ENCODE peak calls at places on chromosomes 16 and 17, in four cellular contexts. One of them, this sample, is unnamed.

GRCh38 chr17:66691644-66692500 is 143.0 kb upstream of the CACNG5 start:
- DNase-seq in endothelial cell of umbilical vein: peak
- DNase-seq in transverse colon: no peak
- DNase-seq in sigmoid colon: no peak
- DNase-seq in this sample: peak

GRCh38 chr17:1752425-1752941 is 9.4 kb upstream of the SERPINF1 start:
- DNase-seq in transverse colon: peak
- DNase-seq in endothelial cell of umbilical vein: no peak
- DNase-seq in sigmoid colon: no peak
- DNase-seq in this sample: no peak

GRCh38 chr17:78019367-78019975 is 61.0 kb downstream of the TNRC6C start:
- DNase-seq in transverse colon: no peak
- DNase-seq in endothelial cell of umbilical vein: peak
- DNase-seq in sigmoid colon: no peak
- DNase-seq in this sample: no peak

GRCh38 chr16:70391881-70392481 is 45.3 kb downstream of the DDX19A start:
- DNase-seq in endothelial cell of umbilical vein: no peak
- DNase-seq in transverse colon: no peak
- DNase-seq in sigmoid colon: peak
- DNase-seq in this sample: no peak

GRCh38 chr16:69012906-69013305 is 92.5 kb upstream of the HAS3 start:
- DNase-seq in sigmoid colon: no peak
- DNase-seq in transverse colon: no peak
- DNase-seq in endothelial cell of umbilical vein: no peak
- DNase-seq in this sample: no peak

GRCh38 chr17:71993363-71993762 is 127.5 kb upstream of the SOX9 start:
- DNase-seq in transverse colon: no peak
- DNase-seq in sigmoid colon: no peak
- DNase-seq in endothelial cell of umbilical vein: no peak
- DNase-seq in this sample: no peak

GRCh38 chr17:71127416-71127815 is 958.1 kb downstream of the KCNJ2 start:
- DNase-seq in transverse colon: no peak
- DNase-seq in sigmoid colon: no peak
- DNase-seq in endothelial cell of umbilical vein: no peak
- DNase-seq in this sample: no peak

GRCh38 chr16:30472328-30472942 is at the start of gene ITGAL:
- DNase-seq in transverse colon: peak
- DNase-seq in endothelial cell of umbilical vein: no peak
- DNase-seq in sigmoid colon: peak
- DNase-seq in this sample: no peak

GRCh38 chr17:70446446-70446845 is 277.1 kb downstream of the KCNJ2 start:
- DNase-seq in sigmoid colon: no peak
- DNase-seq in endothelial cell of umbilical vein: no peak
- DNase-seq in transverse colon: no peak
- DNase-seq in this sample: no peak

GRCh38 chr16:35745821-35746248 is 2286.4 kb downstream of the TP53TG3F start:
- DNase-seq in sigmoid colon: no peak
- DNase-seq in transverse colon: no peak
- DNase-seq in endothelial cell of umbilical vein: no peak
- DNase-seq in this sample: peak

GRCh38 chr16:60107467-60107866 is 1373.4 kb upstream of the GOT2 start:
- DNase-seq in sigmoid colon: no peak
- DNase-seq in endothelial cell of umbilical vein: peak
- DNase-seq in transverse colon: no peak
- DNase-seq in this sample: no peak

GRCh38 chr16:69112285-69113129 is 7.1 kb downstream of the HAS3 start:
- DNase-seq in transverse colon: peak
- DNase-seq in sigmoid colon: peak
- DNase-seq in endothelial cell of umbilical vein: peak
- DNase-seq in this sample: no peak

GRCh38 chr16:29877266-29877961 is 14.4 kb upstream of the CDIPT start:
- DNase-seq in endothelial cell of umbilical vein: peak
- DNase-seq in sigmoid colon: no peak
- DNase-seq in transverse colon: no peak
- DNase-seq in this sample: no peak

GRCh38 chr16:8880839-8881510 is 1.2 kb upstream of the LITAFD start:
- DNase-seq in transverse colon: no peak
- DNase-seq in sigmoid colon: no peak
- DNase-seq in endothelial cell of umbilical vein: no peak
- DNase-seq in this sample: no peak

GRCh38 chr16:68445458-68445857 is 2.9 kb downstream of the SMPD3 start:
- DNase-seq in transverse colon: peak
- DNase-seq in sigmoid colon: no peak
- DNase-seq in endothelial cell of umbilical vein: peak
- DNase-seq in this sample: no peak

GRCh38 chr17:39981207-39982068 is 831 bp downstream of the PSMD3 start:
- DNase-seq in endothelial cell of umbilical vein: peak
- DNase-seq in transverse colon: no peak
- DNase-seq in sigmoid colon: no peak
- DNase-seq in this sample: peak

GRCh38 chr16:9177861-9178260 is 86.4 kb downstream of the HAPSTR1 start:
- DNase-seq in transverse colon: no peak
- DNase-seq in endothelial cell of umbilical vein: no peak
- DNase-seq in sigmoid colon: no peak
- DNase-seq in this sample: no peak

GRCh38 chr16:85004587-85005205 is 6.6 kb downstream of the ZDHHC7 start:
- DNase-seq in endothelial cell of umbilical vein: peak
- DNase-seq in transverse colon: no peak
- DNase-seq in sigmoid colon: no peak
- DNase-seq in this sample: no peak

GRCh38 chr17:81511800-81512559 is 619 bp downstream of the ACTG1 start:
- DNase-seq in transverse colon: no peak
- DNase-seq in endothelial cell of umbilical vein: peak
- DNase-seq in sigmoid colon: peak
- DNase-seq in this sample: no peak

GRCh38 chr16:88455610-88456355 is 2.7 kb downstream of the ZFPM1 start:
- DNase-seq in sigmoid colon: no peak
- DNase-seq in transverse colon: peak
- DNase-seq in endothelial cell of umbilical vein: peak
- DNase-seq in this sample: no peak

GRCh38 chr17:60577147-60577925 is 22.7 kb upstream of the PPM1D start:
- DNase-seq in transverse colon: peak
- DNase-seq in sigmoid colon: peak
- DNase-seq in endothelial cell of umbilical vein: peak
- DNase-seq in this sample: no peak

GRCh38 chr17:71118039-71118438 is 948.7 kb downstream of the KCNJ2 start:
- DNase-seq in transverse colon: no peak
- DNase-seq in sigmoid colon: no peak
- DNase-seq in endothelial cell of umbilical vein: no peak
- DNase-seq in this sample: no peak

GRCh38 chr16:78480588-78480987 is 381.1 kb downstream of the WWOX start:
- DNase-seq in endothelial cell of umbilical vein: no peak
- DNase-seq in transverse colon: no peak
- DNase-seq in sigmoid colon: no peak
- DNase-seq in this sample: no peak

GRCh38 chr17:30256756-30257506 is 21.4 kb upstream of the SLC6A4 start:
- DNase-seq in sigmoid colon: no peak
- DNase-seq in transverse colon: no peak
- DNase-seq in endothelial cell of umbilical vein: no peak
- DNase-seq in this sample: no peak

GRCh38 chr16:81329947-81330346 is 15.2 kb downstream of the GAN start:
- DNase-seq in transverse colon: no peak
- DNase-seq in endothelial cell of umbilical vein: no peak
- DNase-seq in sigmoid colon: no peak
- DNase-seq in this sample: no peak

GRCh38 chr16:24045641-24046040 is 209.9 kb downstream of the PRKCB start:
- DNase-seq in sigmoid colon: no peak
- DNase-seq in endothelial cell of umbilical vein: no peak
- DNase-seq in transverse colon: no peak
- DNase-seq in this sample: no peak

GRCh38 chr16:68235882-68236803 is at the start of gene ESRP2:
- DNase-seq in sigmoid colon: peak
- DNase-seq in endothelial cell of umbilical vein: no peak
- DNase-seq in transverse colon: peak
- DNase-seq in this sample: no peak

GRCh38 chr16:53559552-53559951 is 56.5 kb upstream of the AKTIP start:
- DNase-seq in endothelial cell of umbilical vein: no peak
- DNase-seq in sigmoid colon: no peak
- DNase-seq in transverse colon: no peak
- DNase-seq in this sample: no peak

GRCh38 chr16:10565167-10565566 is 15.2 kb downstream of the EMP2 start:
- DNase-seq in sigmoid colon: no peak
- DNase-seq in endothelial cell of umbilical vein: peak
- DNase-seq in transverse colon: no peak
- DNase-seq in this sample: no peak

GRCh38 chr16:68368602-68368944 is 57.8 kb downstream of the PRMT7 start:
- DNase-seq in endothelial cell of umbilical vein: no peak
- DNase-seq in sigmoid colon: no peak
- DNase-seq in transverse colon: no peak
- DNase-seq in this sample: no peak

GRCh38 chr17:9355841-9356240 is 219.8 kb downstream of the STX8 start:
- DNase-seq in endothelial cell of umbilical vein: no peak
- DNase-seq in transverse colon: no peak
- DNase-seq in sigmoid colon: no peak
- DNase-seq in this sample: no peak

DNA sequence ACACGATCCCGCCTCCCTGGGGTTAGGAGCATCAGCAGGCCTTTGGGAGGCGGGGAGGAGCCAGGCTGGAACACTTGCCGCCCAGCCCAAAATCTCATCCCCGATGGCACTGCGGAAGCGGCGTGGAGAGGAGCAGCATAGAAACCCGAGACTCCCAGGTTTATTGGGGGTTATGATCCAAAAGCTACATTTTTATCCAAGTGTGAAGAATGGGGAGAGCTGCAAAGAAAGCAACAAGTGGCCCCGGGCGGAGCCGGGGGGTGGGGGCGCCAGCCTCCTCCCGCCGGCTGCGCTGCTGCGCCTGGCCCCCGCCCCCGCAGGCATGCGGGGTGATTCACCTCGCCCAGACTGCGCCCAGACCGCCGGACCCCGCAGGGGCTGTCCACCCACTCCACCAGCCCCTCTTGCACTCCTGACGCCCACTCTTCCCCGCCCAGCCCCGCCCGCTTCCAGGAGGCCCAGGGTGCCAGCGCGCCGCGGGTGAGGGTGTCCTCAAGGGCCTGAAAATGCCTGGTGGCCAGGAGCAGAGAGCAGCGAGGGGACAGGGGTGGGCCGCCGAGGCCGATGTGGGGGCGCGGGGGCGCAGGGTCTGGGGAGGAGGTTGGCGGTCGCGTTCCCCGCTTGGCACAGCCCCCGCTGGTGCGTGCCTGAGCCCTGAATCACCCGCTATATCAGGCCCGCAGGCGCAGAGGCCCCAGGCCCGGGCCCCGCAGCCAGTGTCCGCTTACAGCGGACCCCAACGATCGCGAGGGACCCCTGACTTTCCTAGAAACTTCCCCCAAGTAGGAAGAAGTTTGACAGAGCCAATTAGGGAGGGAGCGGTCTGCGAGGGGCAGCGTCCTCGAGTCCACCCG is 1.4 kb downstream of the CAVIN1 start:
- DNase-seq in endothelial cell of umbilical vein: peak
- DNase-seq in transverse colon: no peak
- DNase-seq in sigmoid colon: peak
- DNase-seq in this sample: no peak
- TF ChIP-seq POLR2A in endothelial cell of umbilical vein: no peak
- TF ChIP-seq POLR2A in transverse colon: no peak
- TF ChIP-seq POLR2A in sigmoid colon: no peak
- TF ChIP-seq POLR2A in this sample: no peak

GRCh38 chr16:1734816-1735215 is 28.8 kb downstream of the MAPK8IP3 start:
- DNase-seq in endothelial cell of umbilical vein: no peak
- DNase-seq in transverse colon: no peak
- DNase-seq in sigmoid colon: no peak
- DNase-seq in this sample: no peak
- TF ChIP-seq POLR2AphosphoS5 in endothelial cell of umbilical vein: no peak
- TF ChIP-seq POLR2AphosphoS5 in transverse colon: no peak
- TF ChIP-seq POLR2AphosphoS5 in sigmoid colon: no peak
- TF ChIP-seq POLR2AphosphoS5 in this sample: no peak

GRCh38 chr16:72050769-72051464 is 3.4 kb upstream of the HP start:
- DNase-seq in sigmoid colon: no peak
- DNase-seq in transverse colon: no peak
- DNase-seq in endothelial cell of umbilical vein: no peak
- DNase-seq in this sample: no peak
- TF ChIP-seq POLR2A in sigmoid colon: no peak
- TF ChIP-seq POLR2A in transverse colon: no peak
- TF ChIP-seq POLR2A in endothelial cell of umbilical vein: no peak
- TF ChIP-seq POLR2A in this sample: no peak

DNA sequence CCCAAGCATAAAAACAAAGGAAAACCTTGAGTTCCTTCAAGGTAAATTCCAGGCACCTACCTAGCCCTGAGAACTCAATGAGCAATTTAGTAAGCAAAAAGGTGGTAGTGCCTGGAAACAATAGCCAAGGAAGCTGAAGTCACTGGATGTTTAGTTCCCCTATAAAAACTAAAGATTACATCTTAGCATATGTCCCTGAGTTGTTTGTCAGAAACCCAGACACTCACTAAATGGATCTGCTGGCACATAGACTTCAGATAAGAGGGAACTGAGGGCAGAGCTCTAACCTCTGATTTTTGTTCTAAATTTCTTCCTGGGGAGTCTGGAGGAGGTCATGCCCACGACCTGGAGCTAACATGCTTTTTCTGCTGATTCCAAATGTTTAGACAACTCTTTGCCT is 532.8 kb upstream of the SALL1 start:
- DNase-seq in endothelial cell of umbilical vein: no peak
- DNase-seq in sigmoid colon: no peak
- DNase-seq in transverse colon: no peak
- DNase-seq in this sample: no peak
- TF ChIP-seq POLR2AphosphoS5 in endothelial cell of umbilical vein: no peak
- TF ChIP-seq POLR2AphosphoS5 in sigmoid colon: no peak
- TF ChIP-seq POLR2AphosphoS5 in transverse colon: no peak
- TF ChIP-seq POLR2AphosphoS5 in this sample: no peak

GRCh38 chr17:76902476-76902875 is 34.3 kb downstream of the MGAT5B start:
- DNase-seq in sigmoid colon: no peak
- DNase-seq in endothelial cell of umbilical vein: no peak
- DNase-seq in transverse colon: no peak
- DNase-seq in this sample: no peak

GRCh38 chr17:76903631-76904030 is 35.4 kb downstream of the MGAT5B start:
- DNase-seq in transverse colon: no peak
- DNase-seq in sigmoid colon: no peak
- DNase-seq in endothelial cell of umbilical vein: no peak
- DNase-seq in this sample: no peak

GRCh38 chr17:76901542-76902197 is 33.5 kb downstream of the MGAT5B start:
- DNase-seq in transverse colon: no peak
- DNase-seq in endothelial cell of umbilical vein: peak
- DNase-seq in sigmoid colon: no peak
- DNase-seq in this sample: no peak

GRCh38 chr17:76899414-76899813 is 31.2 kb downstream of the MGAT5B start:
- DNase-seq in endothelial cell of umbilical vein: no peak
- DNase-seq in transverse colon: no peak
- DNase-seq in sigmoid colon: no peak
- DNase-seq in this sample: no peak

GRCh38 chr17:76900723-76901122 is 32.5 kb downstream of the MGAT5B start:
- DNase-seq in sigmoid colon: no peak
- DNase-seq in endothelial cell of umbilical vein: no peak
- DNase-seq in transverse colon: no peak
- DNase-seq in this sample: no peak
- TF ChIP-seq POLR2A in sigmoid colon: no peak
- TF ChIP-seq POLR2A in endothelial cell of umbilical vein: no peak
- TF ChIP-seq POLR2A in transverse colon: no peak
- TF ChIP-seq POLR2A in this sample: no peak

GRCh38 chr16:50741225-50741807 is 570 bp upstream of the CYLD start:
- DNase-seq in transverse colon: peak
- DNase-seq in sigmoid colon: no peak
- DNase-seq in endothelial cell of umbilical vein: no peak
- DNase-seq in this sample: no peak
- TF ChIP-seq POLR2AphosphoS5 in transverse colon: no peak
- TF ChIP-seq POLR2AphosphoS5 in sigmoid colon: no peak
- TF ChIP-seq POLR2AphosphoS5 in endothelial cell of umbilical vein: no peak
- TF ChIP-seq POLR2AphosphoS5 in this sample: no peak